ENCODE peak calls at places on chromosomes 11 and 22, in six cellular contexts. L is mucosa of descending colon, I is fibroblast of the aortic adventitia, F is ovary, G is GM12865, J is K562. K is an unnamed sample.

GRCh38 chr22:46731246-46732040 is 6.6 kb downstream of the CERK start:
- DNase-seq in L (peak), I (no peak), F (no peak), G (no peak), J (no peak), K (peak)

GRCh38 chr11:79939111-79939510 is 498.3 kb upstream of the TENM4 start:
- DNase-seq in L (no peak), I (no peak), F (no peak), G (no peak), J (no peak), K (no peak)

GRCh38 chr11:67265633-67266423 is 445 bp upstream of the GRK2 start:
- DNase-seq in L (peak), I (peak), F (peak), G (peak), J (no peak), K (peak)

GRCh38 chr11:68839953-68840641 is 1.6 kb downstream of the CPT1A start:
- DNase-seq in L (peak), I (peak), F (no peak), G (peak), J (peak), K (no peak)

GRCh38 chr11:19502691-19503253 is 209.9 kb upstream of the NAV2 start:
- DNase-seq in L (no peak), I (no peak), F (no peak), G (no peak), J (no peak), K (no peak)

GRCh38 chr22:31122532-31123291 is at the start of gene INPP5J:
- DNase-seq in L (peak), I (peak), F (peak), G (no peak), J (no peak), K (peak)

GRCh38 chr11:86473991-86474833 is 99.5 kb downstream of the CCDC81 start:
- DNase-seq in L (no peak), I (peak), F (no peak), G (no peak), J (no peak), K (peak)

GRCh38 chr11:62544521-62545436 is 1.8 kb downstream of the AHNAK start:
- DNase-seq in L (peak), I (peak), F (no peak), G (peak), J (peak), K (peak)

GRCh38 chr11:111541209-111542061 is 915 bp downstream of the LAYN start:
- DNase-seq in L (no peak), I (peak), F (peak), G (no peak), J (no peak), K (peak)

DNA sequence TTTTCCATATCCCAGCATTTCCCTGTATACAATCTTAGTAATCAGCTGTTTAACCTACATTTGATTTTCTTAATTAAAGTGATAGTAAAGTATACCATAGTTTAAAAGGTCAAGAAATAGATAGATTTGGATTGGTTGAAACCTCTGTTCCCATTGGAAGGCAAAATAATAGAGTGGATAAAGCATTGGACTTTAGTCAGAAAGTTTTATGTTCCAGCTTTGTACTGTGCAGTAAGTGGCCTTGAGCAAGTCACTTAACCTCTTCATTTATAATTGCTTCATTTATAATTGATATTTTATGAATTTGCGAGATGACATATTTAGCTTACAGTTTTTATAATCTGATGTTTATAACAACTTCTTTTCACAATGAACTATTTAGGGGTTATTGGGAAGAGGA is 3.6 kb downstream of the ZFP91 start:
- DNase-seq in L (no peak), I (no peak), F (no peak), G (no peak), J (no peak), K (no peak)
- H3K4me3 ChIP-seq in L (no peak), I (no peak), F (no peak), G (peak), J (peak), K (no peak)

GRCh38 chr22:20429254-20430100 is 8.1 kb downstream of the SCARF2 start:
- DNase-seq in L (peak), I (no peak), F (no peak), G (peak), J (peak), K (peak)
- H3K4me3 ChIP-seq in L (no peak), I (no peak), F (no peak), G (peak), J (peak), K (no peak)

GRCh38 chr11:44030996-44031395 is 16.8 kb upstream of the ACCSL start:
- DNase-seq in L (no peak), I (no peak), F (no peak), G (no peak), J (no peak), K (no peak)

GRCh38 chr11:44031549-44031948 is 16.2 kb upstream of the ACCSL start:
- DNase-seq in L (no peak), I (no peak), F (no peak), G (no peak), J (no peak), K (no peak)

GRCh38 chr11:44033411-44033850 is 14.3 kb upstream of the ACCSL start:
- DNase-seq in L (no peak), I (no peak), F (no peak), G (no peak), J (no peak), K (no peak)

GRCh38 chr11:44033856-44034255 is 13.9 kb upstream of the ACCSL start:
- DNase-seq in L (no peak), I (no peak), F (no peak), G (no peak), J (no peak), K (no peak)

GRCh38 chr11:44032304-44033085 is 15.3 kb upstream of the ACCSL start:
- DNase-seq in L (no peak), I (peak), F (peak), G (no peak), J (no peak), K (peak)
- H3K4me3 ChIP-seq in L (no peak), I (no peak), F (no peak), G (no peak), J (no peak), K (no peak)

GRCh38 chr22:22091400-22091878 is 108.9 kb upstream of the TOP3B start:
- DNase-seq in L (no peak), I (no peak), F (no peak), G (no peak), J (no peak), K (no peak)
- H3K4me3 ChIP-seq in L (no peak), I (no peak), F (no peak), G (no peak), J (no peak), K (no peak)